ENCODE peak calls at places on chromosomes 11 and 22, in seven cellular contexts. One of them, this sample, is unnamed.

GRCh38 chr22:37419370-37419915 is 7.8 kb downstream of the ELFN2 start:
- DNase-seq in bronchial epithelial cell: no peak
- DNase-seq in hippocampal formation: no peak
- DNase-seq in WERI-Rb-1: no peak
- DNase-seq in Calu3: no peak
- DNase-seq in HTR-8/SVneo: no peak
- DNase-seq in stimulated activated CD4-positive, alpha-beta T cell treated with anti-CD3 and anti-CD28 coated beads, Interleukin-1b, Interleukin-23, amount 100 ng/mL, for 1 hour: no peak
- DNase-seq in this sample: no peak

GRCh38 chr11:77147668-77148321 is 19.7 kb downstream of the MYO7A start:
- DNase-seq in bronchial epithelial cell: no peak
- DNase-seq in hippocampal formation: no peak
- DNase-seq in WERI-Rb-1: peak
- DNase-seq in Calu3: no peak
- DNase-seq in HTR-8/SVneo: no peak
- DNase-seq in stimulated activated CD4-positive, alpha-beta T cell treated with anti-CD3 and anti-CD28 coated beads, Interleukin-1b, Interleukin-23, amount 100 ng/mL, for 1 hour: no peak
- DNase-seq in this sample: no peak

GRCh38 chr22:30400159-30400558 is 3.3 kb downstream of the SEC14L2 start:
- DNase-seq in bronchial epithelial cell: peak
- DNase-seq in hippocampal formation: no peak
- DNase-seq in WERI-Rb-1: no peak
- DNase-seq in Calu3: no peak
- DNase-seq in HTR-8/SVneo: no peak
- DNase-seq in stimulated activated CD4-positive, alpha-beta T cell treated with anti-CD3 and anti-CD28 coated beads, Interleukin-1b, Interleukin-23, amount 100 ng/mL, for 1 hour: no peak
- DNase-seq in this sample: no peak

GRCh38 chr22:31082606-31083376 is 1.7 kb downstream of the SMTN start:
- DNase-seq in bronchial epithelial cell: peak
- DNase-seq in hippocampal formation: no peak
- DNase-seq in WERI-Rb-1: peak
- DNase-seq in Calu3: peak
- DNase-seq in HTR-8/SVneo: peak
- DNase-seq in stimulated activated CD4-positive, alpha-beta T cell treated with anti-CD3 and anti-CD28 coated beads, Interleukin-1b, Interleukin-23, amount 100 ng/mL, for 1 hour: no peak
- DNase-seq in this sample: peak

GRCh38 chr11:28298209-28298608 is 190.0 kb downstream of the METTL15 start:
- DNase-seq in bronchial epithelial cell: no peak
- DNase-seq in hippocampal formation: no peak
- DNase-seq in WERI-Rb-1: no peak
- DNase-seq in Calu3: no peak
- DNase-seq in HTR-8/SVneo: no peak
- DNase-seq in stimulated activated CD4-positive, alpha-beta T cell treated with anti-CD3 and anti-CD28 coated beads, Interleukin-1b, Interleukin-23, amount 100 ng/mL, for 1 hour: no peak
- DNase-seq in this sample: no peak

GRCh38 chr11:44589301-44589700 is 23.8 kb downstream of the CD82 start:
- DNase-seq in bronchial epithelial cell: no peak
- DNase-seq in hippocampal formation: no peak
- DNase-seq in WERI-Rb-1: no peak
- DNase-seq in Calu3: no peak
- DNase-seq in HTR-8/SVneo: no peak
- DNase-seq in stimulated activated CD4-positive, alpha-beta T cell treated with anti-CD3 and anti-CD28 coated beads, Interleukin-1b, Interleukin-23, amount 100 ng/mL, for 1 hour: no peak
- DNase-seq in this sample: no peak

GRCh38 chr11:61297741-61298140 is 2.6 kb upstream of the VWCE start:
- DNase-seq in bronchial epithelial cell: peak
- DNase-seq in hippocampal formation: no peak
- DNase-seq in WERI-Rb-1: no peak
- DNase-seq in Calu3: no peak
- DNase-seq in HTR-8/SVneo: peak
- DNase-seq in stimulated activated CD4-positive, alpha-beta T cell treated with anti-CD3 and anti-CD28 coated beads, Interleukin-1b, Interleukin-23, amount 100 ng/mL, for 1 hour: no peak
- DNase-seq in this sample: no peak

GRCh38 chr22:24118689-24119384 is 62.5 kb upstream of the SUSD2 start:
- DNase-seq in bronchial epithelial cell: no peak
- DNase-seq in hippocampal formation: no peak
- DNase-seq in WERI-Rb-1: no peak
- DNase-seq in Calu3: no peak
- DNase-seq in HTR-8/SVneo: no peak
- DNase-seq in stimulated activated CD4-positive, alpha-beta T cell treated with anti-CD3 and anti-CD28 coated beads, Interleukin-1b, Interleukin-23, amount 100 ng/mL, for 1 hour: no peak
- DNase-seq in this sample: no peak

GRCh38 chr22:41288245-41288946 is 2.4 kb upstream of the RANGAP1 start:
- DNase-seq in bronchial epithelial cell: peak
- DNase-seq in hippocampal formation: no peak
- DNase-seq in WERI-Rb-1: no peak
- DNase-seq in Calu3: peak
- DNase-seq in HTR-8/SVneo: peak
- DNase-seq in stimulated activated CD4-positive, alpha-beta T cell treated with anti-CD3 and anti-CD28 coated beads, Interleukin-1b, Interleukin-23, amount 100 ng/mL, for 1 hour: no peak
- DNase-seq in this sample: peak

GRCh38 chr11:71388637-71389235 is 59.5 kb downstream of the DHCR7 start:
- DNase-seq in bronchial epithelial cell: no peak
- DNase-seq in hippocampal formation: no peak
- DNase-seq in WERI-Rb-1: no peak
- DNase-seq in Calu3: no peak
- DNase-seq in HTR-8/SVneo: no peak
- DNase-seq in stimulated activated CD4-positive, alpha-beta T cell treated with anti-CD3 and anti-CD28 coated beads, Interleukin-1b, Interleukin-23, amount 100 ng/mL, for 1 hour: no peak
- DNase-seq in this sample: no peak

GRCh38 chr11:120539681-120540369 is 28.3 kb downstream of the GRIK4 start:
- DNase-seq in bronchial epithelial cell: peak
- DNase-seq in hippocampal formation: no peak
- DNase-seq in WERI-Rb-1: no peak
- DNase-seq in Calu3: no peak
- DNase-seq in HTR-8/SVneo: no peak
- DNase-seq in stimulated activated CD4-positive, alpha-beta T cell treated with anti-CD3 and anti-CD28 coated beads, Interleukin-1b, Interleukin-23, amount 100 ng/mL, for 1 hour: no peak
- DNase-seq in this sample: no peak

GRCh38 chr11:63445720-63446119 is 45.2 kb downstream of the PLAAT5 start:
- DNase-seq in bronchial epithelial cell: peak
- DNase-seq in hippocampal formation: no peak
- DNase-seq in WERI-Rb-1: no peak
- DNase-seq in Calu3: no peak
- DNase-seq in HTR-8/SVneo: no peak
- DNase-seq in stimulated activated CD4-positive, alpha-beta T cell treated with anti-CD3 and anti-CD28 coated beads, Interleukin-1b, Interleukin-23, amount 100 ng/mL, for 1 hour: no peak
- DNase-seq in this sample: no peak

GRCh38 chr22:48373626-48374173 is 1454.0 kb downstream of the BRD1 start:
- DNase-seq in bronchial epithelial cell: no peak
- DNase-seq in hippocampal formation: no peak
- DNase-seq in WERI-Rb-1: no peak
- DNase-seq in Calu3: no peak
- DNase-seq in HTR-8/SVneo: no peak
- DNase-seq in stimulated activated CD4-positive, alpha-beta T cell treated with anti-CD3 and anti-CD28 coated beads, Interleukin-1b, Interleukin-23, amount 100 ng/mL, for 1 hour: no peak
- DNase-seq in this sample: no peak

GRCh38 chr11:75355051-75355450 is 3.6 kb upstream of the ARRB1 start:
- DNase-seq in bronchial epithelial cell: no peak
- DNase-seq in hippocampal formation: no peak
- DNase-seq in WERI-Rb-1: no peak
- DNase-seq in Calu3: no peak
- DNase-seq in HTR-8/SVneo: no peak
- DNase-seq in stimulated activated CD4-positive, alpha-beta T cell treated with anti-CD3 and anti-CD28 coated beads, Interleukin-1b, Interleukin-23, amount 100 ng/mL, for 1 hour: no peak
- DNase-seq in this sample: no peak

GRCh38 chr22:42268852-42269406 is 1.5 kb downstream of the TCF20 start:
- DNase-seq in bronchial epithelial cell: no peak
- DNase-seq in hippocampal formation: no peak
- DNase-seq in WERI-Rb-1: no peak
- DNase-seq in Calu3: no peak
- DNase-seq in HTR-8/SVneo: peak
- DNase-seq in stimulated activated CD4-positive, alpha-beta T cell treated with anti-CD3 and anti-CD28 coated beads, Interleukin-1b, Interleukin-23, amount 100 ng/mL, for 1 hour: no peak
- DNase-seq in this sample: no peak

GRCh38 chr11:6911378-6911777 is 9.4 kb upstream of the OR2D3 start:
- DNase-seq in bronchial epithelial cell: no peak
- DNase-seq in hippocampal formation: no peak
- DNase-seq in WERI-Rb-1: no peak
- DNase-seq in Calu3: no peak
- DNase-seq in HTR-8/SVneo: no peak
- DNase-seq in stimulated activated CD4-positive, alpha-beta T cell treated with anti-CD3 and anti-CD28 coated beads, Interleukin-1b, Interleukin-23, amount 100 ng/mL, for 1 hour: no peak
- DNase-seq in this sample: no peak

GRCh38 chr11:45771194-45771941 is 33.6 kb upstream of the SLC35C1 start:
- DNase-seq in bronchial epithelial cell: peak
- DNase-seq in hippocampal formation: peak
- DNase-seq in WERI-Rb-1: peak
- DNase-seq in Calu3: peak
- DNase-seq in HTR-8/SVneo: peak
- DNase-seq in stimulated activated CD4-positive, alpha-beta T cell treated with anti-CD3 and anti-CD28 coated beads, Interleukin-1b, Interleukin-23, amount 100 ng/mL, for 1 hour: peak
- DNase-seq in this sample: peak

GRCh38 chr11:14308114-14308896 is 50.7 kb downstream of the RRAS2 start:
- DNase-seq in bronchial epithelial cell: peak
- DNase-seq in hippocampal formation: no peak
- DNase-seq in WERI-Rb-1: no peak
- DNase-seq in Calu3: peak
- DNase-seq in HTR-8/SVneo: peak
- DNase-seq in stimulated activated CD4-positive, alpha-beta T cell treated with anti-CD3 and anti-CD28 coated beads, Interleukin-1b, Interleukin-23, amount 100 ng/mL, for 1 hour: no peak
- DNase-seq in this sample: peak

GRCh38 chr11:81007046-81007445 is 1566.2 kb upstream of the TENM4 start:
- DNase-seq in bronchial epithelial cell: peak
- DNase-seq in hippocampal formation: peak
- DNase-seq in WERI-Rb-1: no peak
- DNase-seq in Calu3: no peak
- DNase-seq in HTR-8/SVneo: peak
- DNase-seq in stimulated activated CD4-positive, alpha-beta T cell treated with anti-CD3 and anti-CD28 coated beads, Interleukin-1b, Interleukin-23, amount 100 ng/mL, for 1 hour: no peak
- DNase-seq in this sample: no peak

GRCh38 chr22:45478108-45478771 is 24.4 kb upstream of the FBLN1 start:
- DNase-seq in bronchial epithelial cell: peak
- DNase-seq in hippocampal formation: no peak
- DNase-seq in WERI-Rb-1: no peak
- DNase-seq in Calu3: no peak
- DNase-seq in HTR-8/SVneo: peak
- DNase-seq in stimulated activated CD4-positive, alpha-beta T cell treated with anti-CD3 and anti-CD28 coated beads, Interleukin-1b, Interleukin-23, amount 100 ng/mL, for 1 hour: no peak
- DNase-seq in this sample: peak